ENCODE peak calls at places on chromosomes 6 and 20, in six cellular contexts. M is neural crest cell, T is MCF 10A, Q is uterus, G is choroid plexus epithelial cell, B is tibial nerve. Z is an unnamed sample.

GRCh38 chr20:59669451-59669850 is 65.1 kb downstream of the PHACTR3 start:
- DNase-seq in M (no peak), T (no peak), Q (no peak), G (no peak), B (no peak), Z (no peak)

GRCh38 chr20:54372313-54372712 is 103.1 kb upstream of the DOK5 start:
- DNase-seq in M (no peak), T (no peak), Q (no peak), G (no peak), B (no peak), Z (no peak)

GRCh38 chr6:129498556-129498940 is 211.4 kb downstream of the ARHGAP18 start:
- DNase-seq in M (no peak), T (peak), Q (no peak), G (peak), B (no peak), Z (no peak)

GRCh38 chr6:11427827-11428245 is 109.7 kb upstream of the TMEM170B start:
- DNase-seq in M (no peak), T (no peak), Q (no peak), G (peak), B (no peak), Z (no peak)

GRCh38 chr6:33205172-33206026 is 944 bp downstream of the HSD17B8 start:
- DNase-seq in M (no peak), T (peak), Q (no peak), G (peak), B (no peak), Z (no peak)

GRCh38 chr6:111926731-111927302 is 53.6 kb upstream of the FYN start:
- DNase-seq in M (no peak), T (no peak), Q (no peak), G (no peak), B (no peak), Z (no peak)

GRCh38 chr6:13803581-13803980 is 10.8 kb downstream of the MCUR1 start:
- DNase-seq in M (no peak), T (no peak), Q (no peak), G (no peak), B (no peak), Z (no peak)

GRCh38 chr6:115896538-115897129 is 164.1 kb downstream of the FRK start:
- DNase-seq in M (peak), T (peak), Q (no peak), G (peak), B (peak), Z (no peak)

GRCh38 chr6:82144007-82144851 is 103.3 kb downstream of the IBTK start:
- DNase-seq in M (no peak), T (peak), Q (peak), G (peak), B (peak), Z (no peak)

GRCh38 chr6:99905209-99906106 is 88.6 kb downstream of the MCHR2 start:
- DNase-seq in M (no peak), T (peak), Q (no peak), G (peak), B (no peak), Z (no peak)

GRCh38 chr6:35973670-35974222 is 50.7 kb downstream of the SLC26A8 start:
- DNase-seq in M (no peak), T (peak), Q (no peak), G (no peak), B (no peak), Z (no peak)

GRCh38 chr6:54654376-54654775 is 192.2 kb upstream of the FAM83B start:
- DNase-seq in M (no peak), T (no peak), Q (no peak), G (no peak), B (no peak), Z (no peak)

GRCh38 chr6:130046711-130047439 is 28.5 kb downstream of the L3MBTL3 start:
- DNase-seq in M (no peak), T (no peak), Q (no peak), G (peak), B (no peak), Z (no peak)

GRCh38 chr20:42646250-42646649 is 543.5 kb downstream of the PTPRT start:
- DNase-seq in M (no peak), T (no peak), Q (no peak), G (no peak), B (no peak), Z (no peak)

GRCh38 chr6:16762547-16763477 is 1.6 kb upstream of the ATXN1 start:
- DNase-seq in M (no peak), T (peak), Q (peak), G (peak), B (no peak), Z (no peak)

GRCh38 chr6:73323323-73323722 is 30.8 kb downstream of the DPPA5 start:
- DNase-seq in M (no peak), T (no peak), Q (no peak), G (no peak), B (no peak), Z (no peak)

GRCh38 chr6:551405-551804 is 105.5 kb downstream of the HUS1B start:
- DNase-seq in M (no peak), T (peak), Q (no peak), G (peak), B (no peak), Z (no peak)

GRCh38 chr20:2742934-2743559 is 50.5 kb downstream of the EBF4 start:
- DNase-seq in M (peak), T (peak), Q (no peak), G (peak), B (peak), Z (no peak)

GRCh38 chr6:148423601-148424270 is 81.1 kb downstream of the SASH1 start:
- DNase-seq in M (no peak), T (no peak), Q (no peak), G (peak), B (no peak), Z (no peak)

GRCh38 chr20:62160253-62160652 is 16.7 kb downstream of the SS18L1 start:
- DNase-seq in M (no peak), T (no peak), Q (no peak), G (no peak), B (no peak), Z (no peak)

GRCh38 chr6:142694054-142694453 is 250.9 kb downstream of the HIVEP2 start:
- DNase-seq in M (no peak), T (no peak), Q (no peak), G (peak), B (no peak), Z (no peak)

GRCh38 chr6:151695181-151695580 is 112.3 kb upstream of the ESR1 start:
- DNase-seq in M (no peak), T (peak), Q (no peak), G (no peak), B (no peak), Z (no peak)

GRCh38 chr20:3222635-3223600 is 13.6 kb downstream of the ITPA start:
- DNase-seq in M (no peak), T (no peak), Q (no peak), G (no peak), B (no peak), Z (no peak)

GRCh38 chr6:135972120-135972519 is 120.6 kb downstream of the PDE7B start:
- DNase-seq in M (no peak), T (no peak), Q (no peak), G (no peak), B (no peak), Z (no peak)

GRCh38 chr20:39986231-39986904 is 702.7 kb downstream of the MAFB start:
- DNase-seq in M (peak), T (peak), Q (peak), G (peak), B (peak), Z (no peak)

GRCh38 chr6:115618311-115618710 is 442.4 kb downstream of the FRK start:
- DNase-seq in M (no peak), T (no peak), Q (no peak), G (no peak), B (no peak), Z (no peak)

GRCh38 chr6:97293198-97293696 is 10.2 kb upstream of the MMS22L start:
- DNase-seq in M (no peak), T (no peak), Q (no peak), G (no peak), B (no peak), Z (no peak)

GRCh38 chr20:63312690-63313348 is 19.8 kb downstream of the COL20A1 start:
- DNase-seq in M (no peak), T (no peak), Q (no peak), G (no peak), B (no peak), Z (no peak)

GRCh38 chr6:116971959-116972358 is 94.9 kb downstream of the RFX6 start:
- DNase-seq in M (peak), T (peak), Q (no peak), G (peak), B (no peak), Z (no peak)

GRCh38 chr6:41071501-41071922 is 644 bp downstream of the OARD1 start:
- DNase-seq in M (no peak), T (no peak), Q (no peak), G (no peak), B (no peak), Z (no peak)

GRCh38 chr20:47546184-47547033 is 44.7 kb downstream of the NCOA3 start:
- DNase-seq in M (no peak), T (no peak), Q (no peak), G (peak), B (no peak), Z (no peak)

GRCh38 chr6:3455121-3455489 is 1.7 kb downstream of the SLC22A23 start:
- DNase-seq in M (no peak), T (no peak), Q (no peak), G (no peak), B (no peak), Z (no peak)

GRCh38 chr20:38343107-38343797 is 3.0 kb upstream of the LBP start:
- DNase-seq in M (no peak), T (no peak), Q (peak), G (no peak), B (peak), Z (peak)

GRCh38 chr6:168884646-168885086 is 369.0 kb downstream of the THBS2 start:
- DNase-seq in M (peak), T (peak), Q (peak), G (peak), B (peak), Z (peak)

GRCh38 chr20:58714923-58715708 is 22.5 kb downstream of the NPEPL1 start:
- DNase-seq in M (no peak), T (no peak), Q (peak), G (no peak), B (no peak), Z (no peak)

GRCh38 chr6:45830441-45831139 is 185.1 kb downstream of the CLIC5 start:
- DNase-seq in M (no peak), T (peak), Q (no peak), G (peak), B (no peak), Z (no peak)

GRCh38 chr6:97594834-97595233 is 311.8 kb upstream of the MMS22L start:
- DNase-seq in M (no peak), T (peak), Q (no peak), G (peak), B (no peak), Z (no peak)

GRCh38 chr20:4961746-4962145 is 39.6 kb downstream of the SLC23A2 start:
- DNase-seq in M (no peak), T (peak), Q (no peak), G (peak), B (peak), Z (no peak)

DNA sequence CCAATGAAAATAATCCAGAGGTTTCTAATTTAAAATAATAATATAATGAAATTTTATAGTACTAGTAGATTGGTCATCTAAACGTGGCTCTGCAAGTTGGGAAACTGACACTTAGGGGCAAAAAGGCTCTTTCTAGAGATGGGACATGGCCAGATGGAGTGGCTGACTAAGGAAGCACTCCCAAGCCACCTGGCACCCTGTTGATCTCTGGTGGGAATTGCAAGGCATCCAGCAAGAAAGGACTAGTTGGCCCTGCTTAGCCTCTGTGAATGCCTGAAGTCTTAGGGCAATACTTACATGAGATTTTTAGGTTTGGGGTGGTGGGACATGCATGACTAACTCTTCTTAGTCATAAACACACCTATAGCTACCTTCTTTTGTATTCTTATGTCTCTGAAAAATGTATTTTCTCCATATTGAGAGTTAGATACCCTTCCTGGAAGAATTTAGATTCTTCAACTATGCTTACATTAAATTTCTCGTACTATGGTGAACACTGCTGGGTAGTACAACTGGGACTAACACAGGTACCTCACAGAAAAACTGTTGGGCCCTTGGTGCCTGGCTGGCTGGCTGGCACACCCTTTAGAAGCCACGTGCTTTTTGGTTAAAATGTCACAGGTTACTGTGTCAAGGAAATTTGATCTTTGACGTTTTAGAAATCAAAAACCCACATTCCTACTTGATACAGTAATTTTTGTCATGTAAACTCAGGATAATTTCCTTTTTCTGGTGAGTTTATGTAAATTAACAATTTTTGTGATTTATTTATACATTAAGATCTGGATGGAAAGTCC is 25.0 kb upstream of the SH3BGRL2 start:
- DNase-seq in M (no peak), T (peak), Q (no peak), G (no peak), B (no peak), Z (no peak)
- TF ChIP-seq CTCF in M (no peak), T (no peak), Q (no peak), G (no peak), B (no peak), Z (no peak)

GRCh38 chr20:19802492-19803158 is 44.6 kb downstream of the RIN2 start:
- DNase-seq in M (no peak), T (peak), Q (no peak), G (no peak), B (no peak), Z (no peak)
- TF ChIP-seq CTCF in M (peak), T (peak), Q (peak), G (peak), B (no peak), Z (no peak)

GRCh38 chr20:8019178-8019997 is at the start of gene TMX4:
- DNase-seq in M (peak), T (peak), Q (peak), G (peak), B (peak), Z (peak)
- TF ChIP-seq CTCF in M (peak), T (peak), Q (peak), G (peak), B (peak), Z (peak)

DNA sequence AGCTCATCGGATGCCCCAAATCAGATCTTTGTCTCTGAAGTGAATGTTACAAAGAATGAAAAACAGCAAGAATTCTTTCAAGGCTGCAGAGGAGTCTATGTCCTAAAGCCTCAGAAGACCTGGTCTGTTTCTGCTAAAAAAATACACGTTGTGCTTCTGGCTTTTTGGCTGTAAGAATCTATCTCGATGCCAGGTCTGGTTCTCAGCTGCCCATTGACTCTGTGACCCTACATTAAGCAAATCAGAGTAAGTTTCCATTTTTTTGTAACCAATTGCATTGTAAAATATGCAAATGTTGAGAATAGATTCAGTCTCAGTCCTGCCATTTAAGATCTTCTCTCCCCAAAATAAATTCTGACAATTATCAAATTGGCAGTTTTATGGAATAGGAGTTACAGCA is 705.4 kb downstream of the RFPL4B start:
- DNase-seq in M (no peak), T (no peak), Q (no peak), G (no peak), B (no peak), Z (no peak)
- TF ChIP-seq CTCF in M (no peak), T (no peak), Q (no peak), G (no peak), B (no peak), Z (no peak)

GRCh38 chr6:84546427-84546914 is 217.9 kb downstream of the TBX18 start:
- DNase-seq in M (no peak), T (no peak), Q (no peak), G (peak), B (peak), Z (no peak)
- TF ChIP-seq CTCF in M (no peak), T (no peak), Q (no peak), G (no peak), B (no peak), Z (no peak)

GRCh38 chr6:155088856-155089255 is 93.7 kb downstream of the TIAM2 start:
- DNase-seq in M (no peak), T (no peak), Q (no peak), G (no peak), B (no peak), Z (no peak)

GRCh38 chr6:155079985-155080452 is 84.9 kb downstream of the TIAM2 start:
- DNase-seq in M (no peak), T (no peak), Q (no peak), G (no peak), B (no peak), Z (no peak)

GRCh38 chr6:155080876-155081845 is 86.0 kb downstream of the TIAM2 start:
- DNase-seq in M (no peak), T (no peak), Q (no peak), G (no peak), B (no peak), Z (no peak)

GRCh38 chr6:155085582-155086253 is 90.6 kb downstream of the TIAM2 start:
- DNase-seq in M (no peak), T (peak), Q (no peak), G (no peak), B (no peak), Z (no peak)

DNA sequence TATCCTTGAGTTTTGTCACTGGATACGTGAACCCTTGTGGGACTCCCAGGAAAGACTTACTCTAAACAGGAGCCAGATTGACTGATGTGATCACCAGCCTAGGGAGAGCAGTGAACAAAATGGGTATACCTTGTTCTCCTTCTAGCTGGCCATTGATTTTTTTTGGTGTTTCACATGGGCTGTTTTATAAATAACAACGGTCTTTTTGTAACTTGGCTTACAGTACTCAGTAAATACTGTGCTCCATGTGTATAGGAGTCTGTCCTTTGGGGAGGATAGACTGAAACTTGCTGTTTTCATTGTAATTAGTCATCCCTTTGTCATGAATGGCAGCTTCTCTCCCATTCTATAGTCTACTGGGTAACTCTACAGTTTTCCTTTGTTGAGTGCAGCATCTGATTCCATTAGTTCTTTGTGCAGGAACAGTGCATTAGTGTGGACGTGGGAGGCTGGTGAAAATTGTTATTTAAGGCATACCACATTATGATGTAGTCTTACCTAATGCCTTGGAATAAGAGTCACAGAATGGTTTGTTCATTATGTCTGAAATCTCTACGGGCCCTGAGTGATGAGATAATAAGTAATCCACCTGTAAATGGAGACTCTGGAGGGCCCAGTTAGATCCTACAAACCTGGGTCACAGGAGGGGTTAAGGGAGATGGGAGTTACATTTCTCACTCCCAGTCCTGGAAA is 89.5 kb downstream of the TIAM2 start:
- DNase-seq in M (no peak), T (no peak), Q (no peak), G (peak), B (no peak), Z (no peak)
- TF ChIP-seq CTCF in M (no peak), T (no peak), Q (no peak), G (no peak), B (no peak), Z (no peak)

GRCh38 chr6:39770476-39770875 is 21.7 kb upstream of the DAAM2 start:
- DNase-seq in M (no peak), T (no peak), Q (no peak), G (no peak), B (no peak), Z (no peak)

GRCh38 chr6:39777218-39777617 is 15.0 kb upstream of the DAAM2 start:
- DNase-seq in M (no peak), T (no peak), Q (no peak), G (no peak), B (no peak), Z (no peak)

GRCh38 chr6:39769012-39769411 is 23.2 kb upstream of the DAAM2 start:
- DNase-seq in M (no peak), T (no peak), Q (no peak), G (no peak), B (no peak), Z (no peak)

GRCh38 chr6:39776581-39776980 is 15.6 kb upstream of the DAAM2 start:
- DNase-seq in M (no peak), T (no peak), Q (no peak), G (no peak), B (no peak), Z (no peak)

DNA sequence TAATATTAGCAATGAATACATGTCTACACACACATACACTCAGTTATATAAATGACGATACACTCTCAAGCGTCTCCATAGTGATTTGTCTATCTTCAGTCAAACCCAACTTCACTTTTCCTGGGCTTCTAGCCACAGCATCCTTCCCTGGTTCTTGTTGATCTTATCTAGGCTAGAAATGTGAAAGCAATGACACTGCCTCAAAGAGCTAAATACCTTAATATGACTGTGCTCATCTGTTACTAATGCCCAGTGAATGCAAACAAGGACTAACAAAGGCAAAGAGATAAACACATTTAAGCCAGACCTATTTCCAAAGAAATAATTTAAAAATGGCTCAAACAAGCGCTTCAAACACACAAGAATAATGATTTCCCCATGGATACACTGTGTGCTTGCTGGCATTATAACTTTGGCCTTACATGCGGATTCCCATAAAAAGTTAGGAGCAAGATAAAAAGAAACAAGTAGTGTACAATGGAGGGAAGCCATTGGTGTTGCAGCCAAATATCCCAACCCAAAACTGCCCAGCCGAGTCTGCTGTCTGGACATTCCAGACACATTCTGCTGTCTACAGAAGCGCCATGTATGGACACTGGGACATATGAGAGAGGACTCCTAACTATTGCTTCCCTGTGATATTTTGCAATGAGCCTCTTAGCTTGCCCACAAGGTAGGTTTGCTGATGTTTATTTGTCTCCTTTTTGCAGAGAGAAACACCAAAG is 19.5 kb upstream of the DAAM2 start:
- DNase-seq in M (no peak), T (no peak), Q (no peak), G (no peak), B (no peak), Z (no peak)
- TF ChIP-seq CTCF in M (no peak), T (no peak), Q (no peak), G (no peak), B (no peak), Z (no peak)

Z was measured in omental fat pad.